ENCODE peak calls at places on chromosomes 2 and 18, in seven cellular contexts. P is lung, L is PC-9, R is neural progenitor cell, Z is prostate gland, O is pancreas, F is colonic mucosa. C is an unnamed sample.

GRCh38 chr2:15956230-15956629 is 15.9 kb downstream of the MYCN start:
- DNase-seq in P (no peak), L (no peak), R (no peak), Z (no peak), O (no peak), F (no peak), C (no peak)

GRCh38 chr2:154427453-154427852 is 271.0 kb upstream of the KCNJ3 start:
- DNase-seq in P (no peak), L (no peak), R (no peak), Z (no peak), O (no peak), F (no peak), C (no peak)

GRCh38 chr2:50872543-50872942 is 159.4 kb downstream of the NRXN1 start:
- DNase-seq in P (no peak), L (no peak), R (peak; percentile 13), Z (no peak), O (no peak), F (no peak), C (no peak)

GRCh38 chr18:13246121-13246520 is 27.6 kb downstream of the LDLRAD4 start:
- DNase-seq in P (no peak), L (no peak), R (no peak), Z (no peak), O (no peak), F (no peak), C (no peak)

GRCh38 chr2:62407838-62408589 is 98.0 kb downstream of the TMEM17 start:
- DNase-seq in P (no peak), L (no peak), R (no peak), Z (no peak), O (no peak), F (no peak), C (no peak)

GRCh38 chr2:15081356-15081755 is 448.8 kb downstream of the LRATD1 start:
- DNase-seq in P (no peak), L (no peak), R (no peak), Z (no peak), O (no peak), F (no peak), C (no peak)

GRCh38 chr2:112583497-112584133 is 794 bp upstream of the CHCHD5 start:
- DNase-seq in P (peak; percentile 41), L (no peak), R (peak; percentile 11), Z (peak; percentile 5), O (no peak), F (no peak), C (no peak)

GRCh38 chr2:126808929-126809328 is 89.8 kb upstream of the TEX51 start:
- DNase-seq in P (no peak), L (no peak), R (peak; percentile 24), Z (no peak), O (no peak), F (no peak), C (no peak)

GRCh38 chr18:58392336-58393000 is 236.4 kb downstream of the ALPK2 start:
- DNase-seq in P (no peak), L (no peak), R (peak; percentile 32), Z (no peak), O (peak; percentile 2), F (no peak), C (no peak)

GRCh38 chr2:177164131-177164530 is 48.5 kb upstream of the HNRNPA3 start:
- DNase-seq in P (no peak), L (no peak), R (no peak), Z (no peak), O (no peak), F (no peak), C (no peak)

GRCh38 chr2:215355801-215356200 is 43.9 kb downstream of the ATIC start:
- DNase-seq in P (no peak), L (no peak), R (no peak), Z (no peak), O (no peak), F (no peak), C (no peak)

GRCh38 chr18:45253973-45254372 is 361.3 kb upstream of the SLC14A2 start:
- DNase-seq in P (no peak), L (no peak), R (no peak), Z (no peak), O (no peak), F (no peak), C (no peak)

GRCh38 chr2:118696786-118697465 is 150.5 kb downstream of the EN1 start:
- DNase-seq in P (no peak), L (no peak), R (no peak), Z (no peak), O (no peak), F (no peak), C (no peak)

DNA sequence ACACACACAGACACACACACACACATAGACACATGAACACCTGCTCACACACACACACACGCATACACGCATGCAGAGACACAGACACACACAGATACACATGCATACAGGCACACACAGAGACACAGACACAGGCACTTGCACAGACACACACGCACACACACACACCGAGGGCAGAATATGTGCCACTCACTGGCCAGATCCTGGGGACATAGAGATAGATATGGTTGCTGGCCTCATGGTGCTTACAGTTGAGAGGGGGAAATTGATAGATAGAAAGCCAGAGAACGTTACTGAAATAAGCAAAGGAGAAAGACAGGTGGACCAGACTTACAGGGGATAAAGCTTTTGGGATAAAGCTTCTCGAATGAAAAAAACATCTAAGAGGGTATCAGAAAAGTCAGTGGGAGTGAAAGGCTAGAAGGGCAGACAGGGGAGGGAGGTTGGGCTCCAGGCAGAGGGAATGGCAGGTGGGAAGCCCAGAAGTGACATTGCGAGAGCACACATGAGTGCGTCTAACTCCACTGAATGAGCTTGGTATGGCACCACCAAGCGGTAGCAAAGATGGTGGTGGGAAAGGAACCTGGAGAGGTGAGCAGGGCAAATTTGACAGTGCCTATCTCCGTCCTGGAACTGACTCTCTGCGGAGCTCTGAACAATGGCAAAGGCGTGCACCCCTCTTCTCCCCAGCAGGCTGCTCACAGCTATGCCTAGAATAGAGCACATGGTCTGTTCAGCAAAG is 390.1 kb upstream of the TRIB2 start:
- DNase-seq in P (no peak), L (no peak), R (peak; percentile 47), Z (no peak), O (peak; percentile 18), F (no peak), C (no peak)
- TF ChIP-seq CTCF in P (no peak), L (no peak), R (peak; percentile 42), Z (no peak), O (no peak), F (no peak), C (no peak)

GRCh38 chr2:241586564-241587264 is 28.2 kb downstream of the BOK start:
- DNase-seq in P (no peak), L (no peak), R (no peak), Z (no peak), O (no peak), F (no peak), C (no peak)

GRCh38 chr2:241582806-241583205 is 24.3 kb downstream of the BOK start:
- DNase-seq in P (no peak), L (no peak), R (no peak), Z (no peak), O (no peak), F (no peak), C (no peak)

GRCh38 chr2:241582328-241582727 is 23.8 kb downstream of the BOK start:
- DNase-seq in P (no peak), L (no peak), R (no peak), Z (no peak), O (no peak), F (no peak), C (no peak)

GRCh38 chr2:241579281-241579680 is 20.7 kb downstream of the BOK start:
- DNase-seq in P (no peak), L (no peak), R (no peak), Z (no peak), O (no peak), F (no peak), C (no peak)

DNA sequence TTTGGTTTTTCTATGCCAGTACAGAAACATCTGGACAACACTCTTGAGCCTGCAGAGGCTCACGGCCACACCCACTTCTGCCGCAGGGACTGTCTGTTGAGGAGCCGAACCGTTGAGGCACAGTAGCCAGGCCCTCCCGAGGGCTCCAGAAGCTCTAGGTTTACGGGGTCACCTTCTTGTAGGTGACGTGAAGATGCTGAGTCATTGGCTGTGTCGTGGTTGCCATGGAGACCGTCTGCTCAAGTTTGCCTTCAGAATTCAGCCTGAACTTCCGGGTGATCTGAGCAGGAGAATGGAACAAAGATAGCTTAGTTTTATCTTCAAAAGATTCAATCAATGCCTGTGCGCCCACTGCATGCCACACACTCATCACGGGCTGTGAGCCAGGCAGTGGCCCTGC is 25.9 kb downstream of the BOK start:
- DNase-seq in P (no peak), L (peak; percentile 92), R (no peak), Z (no peak), O (no peak), F (no peak), C (no peak)
- H3K36me3 ChIP-seq in P (peaks cover 12% of the 10 kb centered on the region), L (peaks cover 55% of the 10 kb centered on the region), R (peaks cover 35% of the 10 kb centered on the region), Z (no peaks in the 10 kb centered on the region), O (no peaks in the 10 kb centered on the region), F (no peaks in the 10 kb centered on the region), C (peaks cover 14% of the 10 kb centered on the region)

GRCh38 chr2:239193925-239194687 is 206.7 kb downstream of the HDAC4 start:
- DNase-seq in P (no peak), L (no peak), R (peak; percentile 37), Z (no peak), O (no peak), F (no peak), C (no peak)
- TF ChIP-seq CTCF in P (no peak), L (no peak), R (peak; percentile 51), Z (no peak), O (no peak), F (no peak), C (peak; percentile 46)

DNA sequence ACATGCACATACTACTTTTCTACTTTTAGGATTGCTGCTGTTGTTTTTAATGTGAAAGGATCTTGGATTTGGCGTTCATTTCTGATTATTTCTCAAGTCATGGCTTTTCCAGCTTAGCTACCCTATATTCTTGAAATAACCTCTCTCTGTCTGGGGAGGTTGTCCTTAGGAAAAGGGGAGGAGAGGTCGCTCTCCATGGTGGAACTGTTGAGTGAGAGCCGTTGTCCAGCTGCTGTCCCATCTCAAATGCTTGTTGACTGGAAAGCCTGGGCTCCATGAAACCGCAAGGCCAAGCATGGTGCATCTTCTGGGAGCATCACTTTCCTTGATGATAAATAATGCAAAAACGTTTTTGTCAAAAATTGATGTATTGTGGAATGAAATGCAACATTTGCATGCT is 479.1 kb upstream of the RAB12 start:
- DNase-seq in P (no peak), L (no peak), R (no peak), Z (no peak), O (no peak), F (no peak), C (no peak)
- H3K36me3 ChIP-seq in P (no peaks in the 10 kb centered on the region), L (no peaks in the 10 kb centered on the region), R (no peaks in the 10 kb centered on the region), Z (no peaks in the 10 kb centered on the region), O (no peaks in the 10 kb centered on the region), F (no peaks in the 10 kb centered on the region), C (no peaks in the 10 kb centered on the region)

DNA sequence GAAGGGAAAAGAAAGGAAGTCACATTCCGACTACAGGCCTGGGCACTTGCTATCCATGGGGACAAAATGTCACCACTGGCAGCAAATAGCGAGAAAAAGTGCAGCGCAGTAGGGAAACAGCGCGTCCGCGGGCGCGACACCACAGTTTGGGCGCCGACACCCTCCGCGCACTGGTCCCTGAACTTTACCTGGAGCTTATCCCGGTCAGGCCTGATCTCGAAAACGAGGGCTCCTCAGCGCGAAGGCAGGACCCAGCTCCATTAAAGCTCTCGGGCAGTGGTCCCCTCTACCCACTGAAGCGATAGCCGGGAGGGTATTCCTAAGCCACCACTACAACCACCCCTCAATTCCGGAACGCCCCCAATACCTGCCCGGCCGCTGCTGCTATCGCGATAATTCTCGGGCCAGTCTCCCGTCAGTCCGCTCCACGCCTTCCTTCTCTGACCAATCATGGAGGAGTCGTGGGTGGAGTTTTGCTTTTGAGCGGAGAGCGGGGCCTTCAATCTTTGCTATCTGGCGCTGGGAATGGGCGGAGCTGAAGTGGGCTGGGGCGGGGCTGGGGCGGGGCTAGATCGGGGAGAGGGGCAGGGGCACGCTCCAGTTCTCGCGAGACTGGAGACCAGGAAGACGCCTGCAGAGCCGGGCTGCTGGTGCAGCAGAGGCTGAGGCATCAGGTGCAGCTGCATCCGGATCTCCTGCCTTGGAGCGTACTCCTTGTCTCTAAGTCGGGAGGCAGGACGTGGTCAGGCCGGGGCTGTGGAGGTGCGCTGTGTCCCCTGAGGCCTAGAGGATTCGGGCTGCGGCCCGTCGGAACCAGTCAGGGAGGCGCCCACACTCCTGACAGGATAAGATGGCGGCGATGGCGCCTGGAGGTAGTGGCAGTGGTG is at the start of the genes PIGN and RELCH:
- DNase-seq in P (peak; percentile 98), L (peak; percentile 89), R (peak; percentile 99), Z (peak; percentile 99), O (peak; percentile 97), F (peak; percentile 98), C (peak; percentile 89)
- TF ChIP-seq CTCF in P (no peak), L (no peak), R (no peak), Z (peak; percentile 8), O (no peak), F (no peak), C (no peak)

C was measured in keratinocyte.